ENCODE peak calls at places on chromosomes 4 and X, in six cellular contexts. Q, B, R, S, G and L are unnamed samples.

GRCh38 chrX:54358424-54359211 is 772 bp upstream of the WNK3 start:
- DNase-seq in Q (peak), B (no peak), R (peak), S (peak), G (no peak), L (peak)

GRCh38 chr4:100190643-100191600 is 654 bp upstream of the DDIT4L start:
- DNase-seq in Q (no peak), B (no peak), R (peak), S (no peak), G (no peak), L (peak)

GRCh38 chrX:14871767-14872166 is 1.1 kb downstream of the FANCB start:
- DNase-seq in Q (no peak), B (no peak), R (no peak), S (no peak), G (no peak), L (no peak)

GRCh38 chr4:109214622-109215350 is 87.7 kb downstream of the COL25A1 start:
- DNase-seq in Q (no peak), B (no peak), R (peak), S (no peak), G (no peak), L (no peak)

GRCh38 chr4:39648213-39648612 is 9.5 kb upstream of the SMIM14 start:
- DNase-seq in Q (no peak), B (no peak), R (no peak), S (no peak), G (no peak), L (no peak)

GRCh38 chrX:153793291-153793690 is 884 bp downstream of the IDH3G start:
- DNase-seq in Q (no peak), B (no peak), R (peak), S (no peak), G (no peak), L (no peak)

GRCh38 chr4:37524267-37524666 is 161.9 kb downstream of the RELL1 start:
- DNase-seq in Q (no peak), B (no peak), R (no peak), S (no peak), G (no peak), L (no peak)

GRCh38 chr4:148786699-148787098 is 344.5 kb upstream of the NR3C2 start:
- DNase-seq in Q (no peak), B (no peak), R (no peak), S (no peak), G (no peak), L (no peak)

GRCh38 chr4:165476214-165477098 is 97.6 kb downstream of the CPE start:
- DNase-seq in Q (no peak), B (no peak), R (peak), S (no peak), G (no peak), L (no peak)

GRCh38 chr4:123546661-123547060 is 150.1 kb downstream of the SPRY1 start:
- DNase-seq in Q (no peak), B (no peak), R (no peak), S (no peak), G (no peak), L (no peak)

GRCh38 chrX:97704881-97705280 is 821.2 kb downstream of the RPA4 start:
- DNase-seq in Q (no peak), B (no peak), R (no peak), S (no peak), G (no peak), L (no peak)

GRCh38 chr4:61319156-61319555 is 119.0 kb downstream of the ADGRL3 start:
- DNase-seq in Q (no peak), B (no peak), R (no peak), S (no peak), G (no peak), L (no peak)

GRCh38 chr4:70915048-70915815 is 13.1 kb downstream of the MOB1B start:
- DNase-seq in Q (no peak), B (no peak), R (peak), S (no peak), G (no peak), L (no peak)

GRCh38 chr4:128155874-128156456 is 94.9 kb downstream of the LARP1B start:
- DNase-seq in Q (no peak), B (no peak), R (no peak), S (no peak), G (no peak), L (no peak)

GRCh38 chr4:11152684-11153083 is 276.0 kb downstream of the HS3ST1 start:
- DNase-seq in Q (no peak), B (no peak), R (no peak), S (no peak), G (no peak), L (no peak)

GRCh38 chr4:130576218-130576617 is 1480.3 kb downstream of the C4orf33 start:
- DNase-seq in Q (peak), B (no peak), R (no peak), S (no peak), G (no peak), L (no peak)

GRCh38 chrX:133090410-133090809 is 6.5 kb downstream of the USP26 start:
- DNase-seq in Q (no peak), B (no peak), R (no peak), S (no peak), G (no peak), L (no peak)

DNA sequence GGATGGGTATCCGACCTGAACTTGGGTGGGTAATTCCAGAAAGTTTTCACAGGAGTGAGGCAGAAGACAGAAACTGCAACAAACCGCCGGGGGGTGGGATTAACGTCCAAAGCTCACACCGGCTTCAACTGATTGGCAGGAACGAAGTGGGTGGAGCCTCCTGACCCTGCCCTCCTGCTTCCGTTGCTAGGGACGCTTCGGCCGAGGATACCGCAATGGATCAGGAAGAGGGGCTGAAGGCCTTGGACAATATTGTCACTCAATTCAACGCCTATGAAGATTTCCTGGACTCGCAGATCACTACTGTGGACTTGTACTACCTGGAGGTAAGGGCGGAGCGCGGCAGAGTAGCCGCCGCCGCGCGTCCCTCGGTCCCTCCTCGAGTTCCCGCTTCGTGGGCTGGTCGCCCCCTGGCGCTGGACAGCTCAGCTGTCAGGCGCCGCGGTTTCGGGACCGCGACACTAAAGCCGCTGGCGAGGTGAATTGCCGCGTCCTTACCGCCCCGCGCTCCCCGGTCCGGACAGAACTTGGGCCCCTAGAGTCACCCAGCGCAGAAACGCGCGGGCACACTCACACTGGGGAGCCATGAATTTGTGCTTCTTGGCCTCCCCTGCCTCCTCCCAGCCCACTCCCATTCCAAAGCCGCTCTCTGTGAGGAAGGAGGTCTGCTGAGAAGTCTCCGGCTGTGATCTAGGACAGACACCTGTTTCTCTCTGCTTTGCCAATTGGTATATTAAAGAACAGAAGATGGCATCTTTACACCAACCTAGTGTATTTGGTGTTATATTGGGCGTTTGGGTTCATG is at the start of gene CFAP299:
- DNase-seq in Q (peak), B (peak), R (peak), S (peak), G (peak), L (peak)
- TF ChIP-seq CTCF in Q (peak), B (peak), R (peak), S (peak), G (peak), L (peak)

DNA sequence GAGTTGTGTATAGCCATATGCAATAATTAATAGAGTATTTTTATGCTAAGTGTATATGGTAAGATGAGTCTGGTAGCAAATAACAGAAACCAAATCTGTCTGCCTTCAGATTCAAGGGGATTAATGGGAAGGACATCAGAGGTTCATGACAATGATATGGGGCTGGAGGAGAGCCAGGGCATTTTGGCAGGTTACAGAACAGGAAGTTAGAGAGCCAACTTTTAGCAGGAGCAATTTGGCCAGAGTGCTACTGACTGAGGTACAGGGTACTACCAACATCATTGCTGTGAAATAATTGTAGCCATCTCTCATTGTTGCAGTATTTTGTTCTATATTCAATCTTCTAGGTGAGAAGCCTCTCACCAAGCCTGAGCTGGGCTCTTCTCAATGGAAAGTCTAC is 210.9 kb upstream of the FAM47A start:
- DNase-seq in Q (no peak), B (no peak), R (no peak), S (no peak), G (no peak), L (no peak)
- TF ChIP-seq CTCF in Q (no peak), B (no peak), R (no peak), S (no peak), G (no peak), L (no peak)

GRCh38 chr4:77697860-77698599 is 92.4 kb downstream of the CXCL13 start:
- DNase-seq in Q (peak), B (no peak), R (peak), S (no peak), G (no peak), L (peak)
- TF ChIP-seq CTCF in Q (peak), B (peak), R (peak), S (peak), G (peak), L (no peak)

DNA sequence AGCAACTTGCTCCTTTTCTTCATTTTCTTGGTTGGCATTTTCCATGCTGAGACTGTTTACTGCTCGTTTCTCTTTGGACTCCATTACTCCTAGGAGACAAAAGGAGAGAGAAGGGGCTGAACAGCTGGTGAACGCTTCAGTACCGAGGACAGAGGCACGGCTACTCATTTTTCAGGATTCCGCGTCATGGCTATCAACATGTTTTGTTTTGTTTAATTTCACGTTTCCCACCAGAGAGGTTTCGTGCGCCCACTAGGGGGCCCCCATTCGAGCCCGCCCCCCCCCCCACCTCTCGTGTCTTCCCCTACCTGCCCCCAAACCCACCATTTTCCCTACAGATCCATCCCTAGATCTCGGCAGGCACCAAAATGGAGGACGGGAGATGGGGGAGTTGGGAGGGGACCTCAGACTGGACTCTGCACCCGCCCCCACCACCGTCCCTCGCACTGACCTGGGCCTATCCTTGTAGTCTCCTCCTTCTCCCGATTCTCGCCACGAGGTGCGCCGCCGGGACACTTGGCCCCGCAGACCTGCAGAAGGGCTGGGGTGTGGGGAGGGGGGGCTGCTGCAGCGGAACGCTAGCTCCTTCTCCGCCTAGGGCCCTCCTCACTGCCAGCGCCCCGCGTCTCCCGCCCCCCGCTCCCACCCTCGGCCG is 653 bp downstream of the BEX1 start:
- DNase-seq in Q (peak), B (no peak), R (peak), S (peak), G (no peak), L (peak)
- TF ChIP-seq CTCF in Q (peak), B (no peak), R (no peak), S (peak), G (no peak), L (peak)

GRCh38 chrX:118000518-118000917 is 116.1 kb downstream of the KLHL13 start:
- DNase-seq in Q (no peak), B (no peak), R (no peak), S (no peak), G (no peak), L (no peak)

GRCh38 chrX:117995378-117995777 is 121.2 kb downstream of the KLHL13 start:
- DNase-seq in Q (no peak), B (no peak), R (no peak), S (no peak), G (no peak), L (no peak)

GRCh38 chrX:117996408-117996807 is 120.2 kb downstream of the KLHL13 start:
- DNase-seq in Q (no peak), B (no peak), R (no peak), S (no peak), G (no peak), L (no peak)

GRCh38 chrX:117998171-117998570 is 118.4 kb downstream of the KLHL13 start:
- DNase-seq in Q (no peak), B (no peak), R (no peak), S (no peak), G (no peak), L (no peak)

DNA sequence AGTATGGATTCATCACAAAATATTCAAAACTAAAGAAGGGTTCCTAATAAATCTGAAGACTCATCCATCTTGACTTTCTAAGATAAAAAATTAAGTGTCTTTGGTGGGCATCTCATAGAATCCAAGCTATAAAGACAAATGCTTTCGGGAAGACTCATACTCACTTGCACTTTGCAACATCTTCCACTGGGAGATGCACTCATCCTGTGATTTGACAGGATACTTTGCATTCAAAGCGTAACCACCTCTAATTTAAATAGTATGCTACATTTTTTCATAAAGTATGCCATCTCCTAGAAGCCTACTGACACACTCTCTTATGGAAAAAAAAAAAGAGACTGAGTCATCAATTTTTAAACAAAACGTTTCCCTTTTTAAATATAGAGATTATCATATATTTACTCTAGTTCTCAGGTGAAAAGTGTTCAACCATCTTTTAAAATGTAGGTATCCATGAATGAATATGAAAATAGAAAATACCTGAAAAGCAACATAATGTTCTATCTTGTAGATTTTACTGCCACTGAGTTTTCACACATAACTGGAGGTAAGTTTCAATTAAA is 119.6 kb downstream of the KLHL13 start:
- DNase-seq in Q (no peak), B (no peak), R (peak), S (no peak), G (no peak), L (no peak)
- TF ChIP-seq CTCF in Q (peak), B (no peak), R (no peak), S (no peak), G (peak), L (no peak)

GRCh38 chrX:108134724-108135123 is 43.1 kb downstream of the ATG4A start:
- DNase-seq in Q (no peak), B (no peak), R (no peak), S (no peak), G (no peak), L (no peak)
- TF ChIP-seq CTCF in Q (no peak), B (no peak), R (no peak), S (no peak), G (no peak), L (no peak)

DNA sequence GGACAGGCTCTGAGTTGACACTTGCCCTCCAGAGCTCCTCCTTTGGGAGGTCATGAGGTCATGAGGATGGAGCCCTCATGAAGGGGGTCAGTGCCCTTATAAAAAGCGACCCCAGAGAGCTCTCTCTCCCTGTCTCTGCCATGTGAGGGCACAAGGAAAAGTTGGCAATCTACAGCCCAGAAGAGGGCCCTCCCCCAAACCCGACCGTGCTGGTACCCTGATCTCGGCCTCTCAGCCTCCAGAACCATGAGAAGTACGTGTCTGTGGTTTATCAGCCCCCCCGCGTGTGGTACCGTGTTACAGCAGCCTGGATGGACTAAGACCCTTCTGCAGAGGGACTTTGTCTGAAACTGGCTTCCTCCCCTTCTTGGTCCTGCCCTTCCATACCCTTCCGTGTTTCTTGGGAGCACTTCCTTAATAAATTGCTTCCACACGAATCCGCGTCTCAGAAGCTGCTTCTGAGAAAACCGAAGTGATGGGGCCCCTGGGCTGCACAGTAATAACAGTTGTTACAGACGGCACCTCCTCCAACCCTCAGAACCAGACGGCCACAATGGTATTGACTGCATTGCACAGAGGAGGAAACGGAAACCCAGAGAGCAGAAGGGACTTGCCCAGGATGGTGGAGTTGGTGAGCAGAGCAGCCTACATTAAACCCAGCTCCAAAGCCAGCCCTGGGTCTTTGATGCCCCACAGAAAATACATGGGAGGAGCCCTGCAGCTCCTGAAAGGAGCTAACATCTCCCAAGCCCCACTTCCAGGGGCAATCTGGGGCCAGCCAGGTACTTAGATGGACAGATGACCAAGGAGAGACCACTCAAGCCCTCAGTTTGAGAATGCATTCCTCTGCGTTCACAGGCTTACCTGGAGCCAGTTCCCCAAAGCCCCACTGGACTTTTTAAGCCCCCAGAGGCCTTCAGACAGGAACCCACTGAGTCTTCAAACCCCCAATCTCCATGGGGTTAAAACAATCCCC is 242.7 kb downstream of the BCOR start:
- DNase-seq in Q (no peak), B (no peak), R (no peak), S (no peak), G (no peak), L (no peak)
- TF ChIP-seq CTCF in Q (no peak), B (no peak), R (no peak), S (no peak), G (no peak), L (no peak)